ENCODE peak calls at places on chromosomes 2 and 18, in seven cellular contexts. C is A549, R is heart left ventricle, L is Peyer's patch, H is adrenal gland, A is right lobe of liver, X is HCT116. Z is an unnamed sample. For H3K4me1, the result is how much of the 10 kb centered on the place peaks cover.

GRCh38 chr2:128252501-128252900 is 66.2 kb downstream of the HS6ST1 start:
- DNase-seq in C (no peak), R (no peak), L (no peak), H (no peak), A (no peak), X (no peak), Z (no peak)

GRCh38 chr18:56245856-56246575 is 392.4 kb downstream of the TXNL1 start:
- DNase-seq in C (peak), R (no peak), L (no peak), H (no peak), A (no peak), X (no peak), Z (no peak)

GRCh38 chr2:8115966-8116365 is 565.9 kb upstream of the ID2 start:
- DNase-seq in C (no peak), R (no peak), L (no peak), H (no peak), A (no peak), X (no peak), Z (no peak)

GRCh38 chr2:122081743-122082142 is 326.3 kb downstream of the TSN start:
- DNase-seq in C (no peak), R (no peak), L (no peak), H (no peak), A (no peak), X (no peak), Z (no peak)

GRCh38 chr2:74514368-74515270 is at the start of gene TLX2:
- DNase-seq in C (peak), R (no peak), L (no peak), H (no peak), A (no peak), X (no peak), Z (peak)

GRCh38 chr2:165634855-165635254 is 159.2 kb downstream of the GALNT3 start:
- DNase-seq in C (no peak), R (peak), L (peak), H (peak), A (no peak), X (no peak), Z (no peak)

GRCh38 chr2:66962625-66963207 is 434.4 kb upstream of the ETAA1 start:
- DNase-seq in C (no peak), R (no peak), L (no peak), H (no peak), A (no peak), X (no peak), Z (no peak)

GRCh38 chr18:7415081-7415894 is 151.8 kb upstream of the PTPRM start:
- DNase-seq in C (no peak), R (no peak), L (no peak), H (no peak), A (no peak), X (no peak), Z (no peak)

GRCh38 chr2:72159211-72159610 is 11.5 kb upstream of the CYP26B1 start:
- DNase-seq in C (no peak), R (no peak), L (no peak), H (no peak), A (no peak), X (no peak), Z (no peak)

GRCh38 chr2:204888222-204888621 is 342.9 kb downstream of the PARD3B start:
- DNase-seq in C (no peak), R (no peak), L (no peak), H (no peak), A (no peak), X (no peak), Z (no peak)

GRCh38 chr2:219418570-219419189 is 503 bp downstream of the DES start:
- DNase-seq in C (no peak), R (no peak), L (no peak), H (no peak), A (no peak), X (no peak), Z (peak)

GRCh38 chr2:157698430-157698829 is 69.8 kb upstream of the ACVR1C start:
- DNase-seq in C (no peak), R (no peak), L (no peak), H (no peak), A (no peak), X (no peak), Z (no peak)

GRCh38 chr2:86069091-86069685 is 36.5 kb downstream of the POLR1A start:
- DNase-seq in C (peak), R (peak), L (no peak), H (no peak), A (no peak), X (no peak), Z (no peak)

GRCh38 chr2:64021578-64021977 is 2.4 kb upstream of the VPS54 start:
- DNase-seq in C (peak), R (no peak), L (no peak), H (no peak), A (no peak), X (no peak), Z (no peak)

GRCh38 chr2:227503433-227504406 is 31.8 kb downstream of the AGFG1 start:
- DNase-seq in C (peak), R (no peak), L (peak), H (peak), A (peak), X (peak), Z (peak)

GRCh38 chr18:70228546-70228945 is 23.1 kb upstream of the RTTN start:
- DNase-seq in C (no peak), R (no peak), L (no peak), H (no peak), A (no peak), X (no peak), Z (no peak)

GRCh38 chr2:179686718-179687342 is 174.6 kb downstream of the ZNF385B start:
- DNase-seq in C (no peak), R (no peak), L (no peak), H (no peak), A (no peak), X (no peak), Z (no peak)
- TF ChIP-seq CTCF in C (no peak), R (no peak), L (no peak), H (no peak), A (no peak), X (no peak), Z (no peak)

GRCh38 chr2:238069877-238070276 is 9.1 kb downstream of the SCLY start:
- DNase-seq in C (no peak), R (no peak), L (no peak), H (no peak), A (no peak), X (no peak), Z (peak)
- TF ChIP-seq POLR2A in C (no peak), R (no peak), L (no peak), H (no peak), A (no peak), X (no peak), Z (no peak)

DNA sequence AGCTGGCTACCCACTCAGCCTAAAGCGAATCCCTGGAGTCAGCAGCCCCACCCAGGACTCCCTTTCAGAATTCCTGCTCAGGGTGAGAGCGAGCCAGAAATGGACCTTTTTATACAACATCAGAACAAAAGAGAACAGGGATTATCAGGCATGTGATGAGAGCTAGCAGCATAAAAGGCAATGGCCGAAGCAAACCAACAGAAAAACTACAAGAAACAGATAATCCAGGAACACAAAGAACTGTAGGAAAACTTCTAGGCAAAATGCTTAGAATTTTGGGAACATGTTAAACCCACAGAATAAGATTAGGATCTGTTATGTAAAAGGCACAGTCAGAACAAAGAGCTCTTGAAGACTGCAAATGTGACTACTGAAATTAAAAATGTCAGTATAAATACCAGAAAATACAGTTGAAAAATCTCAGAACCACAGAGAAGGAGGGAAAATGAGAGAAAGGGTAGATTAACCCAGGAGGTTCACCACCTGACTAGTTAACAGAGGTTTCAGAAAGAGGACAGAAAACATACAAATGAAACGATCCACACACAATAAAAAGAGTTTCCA is 31.3 kb downstream of the ITGA6 start:
- DNase-seq in C (no peak), R (no peak), L (no peak), H (no peak), A (no peak), X (no peak), Z (no peak)
- H3K4me1 ChIP-seq in C (under half), R (under half), L (under half), H (under half), A (under half), X (half or more), Z (half or more)

GRCh38 chr2:160278889-160279196 is 78.8 kb upstream of the ITGB6 start:
- DNase-seq in C (peak), R (no peak), L (no peak), H (no peak), A (no peak), X (no peak), Z (no peak)
- TF ChIP-seq CTCF in C (peak), R (peak), L (peak), H (peak), A (peak), X (peak), Z (peak)